ENCODE peak calls at places on chromosomes 6 and 20, in four cellular contexts. One of them, this sample, is unnamed.

GRCh38 chr6:161481786-161482516 is 208.1 kb upstream of the AGPAT4 start:
- DNase-seq in lower lobe of right lung: no peak
- DNase-seq in nephron progenitor cell: no peak
- DNase-seq in WTC11: no peak
- DNase-seq in this sample: no peak

GRCh38 chr6:73134588-73134987 is 90.7 kb downstream of the KHDC1L start:
- DNase-seq in lower lobe of right lung: no peak
- DNase-seq in nephron progenitor cell: peak; percentile 53
- DNase-seq in WTC11: peak; percentile 96
- DNase-seq in this sample: peak; percentile 73

GRCh38 chr6:75791881-75792280 is 42.8 kb downstream of the MYO6 start:
- DNase-seq in lower lobe of right lung: no peak
- DNase-seq in nephron progenitor cell: no peak
- DNase-seq in WTC11: no peak
- DNase-seq in this sample: no peak

GRCh38 chr20:49028684-49029083 is 17.4 kb upstream of the CSE1L start:
- DNase-seq in lower lobe of right lung: no peak
- DNase-seq in nephron progenitor cell: no peak
- DNase-seq in WTC11: no peak
- DNase-seq in this sample: no peak

GRCh38 chr6:108002365-108003221 is 44.6 kb upstream of the SEC63 start:
- DNase-seq in lower lobe of right lung: no peak
- DNase-seq in nephron progenitor cell: no peak
- DNase-seq in WTC11: no peak
- DNase-seq in this sample: peak; percentile 75

GRCh38 chr6:143536461-143536865 is 24.9 kb upstream of the FUCA2 start:
- DNase-seq in lower lobe of right lung: peak; percentile 71
- DNase-seq in nephron progenitor cell: peak; percentile 12
- DNase-seq in WTC11: peak; percentile 53
- DNase-seq in this sample: peak; percentile 34

GRCh38 chr20:59800309-59800708 is 133.1 kb downstream of the SYCP2 start:
- DNase-seq in lower lobe of right lung: no peak
- DNase-seq in nephron progenitor cell: no peak
- DNase-seq in WTC11: no peak
- DNase-seq in this sample: no peak

GRCh38 chr6:140669321-140669720 is 1294.9 kb upstream of the CITED2 start:
- DNase-seq in lower lobe of right lung: no peak
- DNase-seq in nephron progenitor cell: no peak
- DNase-seq in WTC11: no peak
- DNase-seq in this sample: no peak

GRCh38 chr6:156794963-156795362 is 17.8 kb downstream of the ARID1B start:
- DNase-seq in lower lobe of right lung: no peak
- DNase-seq in nephron progenitor cell: no peak
- DNase-seq in WTC11: no peak
- DNase-seq in this sample: no peak

GRCh38 chr6:11043961-11044711 is at the start of gene ELOVL2:
- DNase-seq in lower lobe of right lung: no peak
- DNase-seq in nephron progenitor cell: peak; percentile 82
- DNase-seq in WTC11: peak; percentile 70
- DNase-seq in this sample: peak; percentile 83

GRCh38 chr6:41707565-41708200 is 27.7 kb downstream of the TFEB start:
- DNase-seq in lower lobe of right lung: peak; percentile 67
- DNase-seq in nephron progenitor cell: no peak
- DNase-seq in WTC11: no peak
- DNase-seq in this sample: no peak

GRCh38 chr6:16181429-16182359 is 52.8 kb downstream of the MYLIP start:
- DNase-seq in lower lobe of right lung: peak; percentile 56
- DNase-seq in nephron progenitor cell: no peak
- DNase-seq in WTC11: no peak
- DNase-seq in this sample: no peak

GRCh38 chr20:47097691-47098622 is 203.3 kb downstream of the EYA2 start:
- DNase-seq in lower lobe of right lung: no peak
- DNase-seq in nephron progenitor cell: no peak
- DNase-seq in WTC11: no peak
- DNase-seq in this sample: no peak

GRCh38 chr6:2038096-2038495 is 207.3 kb downstream of the GMDS start:
- DNase-seq in lower lobe of right lung: no peak
- DNase-seq in nephron progenitor cell: no peak
- DNase-seq in WTC11: no peak
- DNase-seq in this sample: no peak

GRCh38 chr6:83917001-83917400 is 57.5 kb downstream of the CYB5R4 start:
- DNase-seq in lower lobe of right lung: no peak
- DNase-seq in nephron progenitor cell: no peak
- DNase-seq in WTC11: no peak
- DNase-seq in this sample: no peak

GRCh38 chr6:83920017-83920416 is 60.5 kb downstream of the CYB5R4 start:
- DNase-seq in lower lobe of right lung: no peak
- DNase-seq in nephron progenitor cell: no peak
- DNase-seq in WTC11: no peak
- DNase-seq in this sample: no peak

DNA sequence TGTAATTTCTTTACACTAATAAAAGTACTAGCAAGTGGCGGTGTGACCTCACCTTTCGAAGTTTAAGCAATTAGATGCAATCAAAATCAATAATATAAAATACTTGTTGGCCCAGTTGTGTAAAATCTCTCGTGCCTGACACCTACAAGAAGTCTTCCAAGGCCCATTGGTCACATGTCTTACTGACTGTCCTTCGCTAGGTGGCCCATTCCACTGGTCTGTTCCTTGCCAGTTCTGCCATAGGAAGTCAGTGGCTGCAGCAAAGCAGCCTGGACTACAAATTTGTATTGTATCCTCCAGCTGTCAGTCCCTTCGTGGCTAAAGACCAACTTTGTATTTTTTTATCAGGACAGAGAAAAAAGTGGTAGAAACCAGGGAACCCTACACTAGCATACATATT is 61.8 kb downstream of the CYB5R4 start:
- DNase-seq in lower lobe of right lung: no peak
- DNase-seq in nephron progenitor cell: no peak
- DNase-seq in WTC11: peak; percentile 15
- DNase-seq in this sample: no peak
- TF ChIP-seq CTCF in lower lobe of right lung: no peak
- TF ChIP-seq CTCF in nephron progenitor cell: no peak
- TF ChIP-seq CTCF in WTC11: no peak
- TF ChIP-seq CTCF in this sample: no peak

GRCh38 chr6:71446084-71446869 is 157.7 kb downstream of the OGFRL1 start:
- DNase-seq in lower lobe of right lung: no peak
- DNase-seq in nephron progenitor cell: no peak
- DNase-seq in WTC11: no peak
- DNase-seq in this sample: no peak

GRCh38 chr6:71444222-71444621 is 155.6 kb downstream of the OGFRL1 start:
- DNase-seq in lower lobe of right lung: no peak
- DNase-seq in nephron progenitor cell: no peak
- DNase-seq in WTC11: no peak
- DNase-seq in this sample: no peak
- TF ChIP-seq CTCF in lower lobe of right lung: peak; percentile 11
- TF ChIP-seq CTCF in nephron progenitor cell: no peak
- TF ChIP-seq CTCF in WTC11: no peak
- TF ChIP-seq CTCF in this sample: no peak

DNA sequence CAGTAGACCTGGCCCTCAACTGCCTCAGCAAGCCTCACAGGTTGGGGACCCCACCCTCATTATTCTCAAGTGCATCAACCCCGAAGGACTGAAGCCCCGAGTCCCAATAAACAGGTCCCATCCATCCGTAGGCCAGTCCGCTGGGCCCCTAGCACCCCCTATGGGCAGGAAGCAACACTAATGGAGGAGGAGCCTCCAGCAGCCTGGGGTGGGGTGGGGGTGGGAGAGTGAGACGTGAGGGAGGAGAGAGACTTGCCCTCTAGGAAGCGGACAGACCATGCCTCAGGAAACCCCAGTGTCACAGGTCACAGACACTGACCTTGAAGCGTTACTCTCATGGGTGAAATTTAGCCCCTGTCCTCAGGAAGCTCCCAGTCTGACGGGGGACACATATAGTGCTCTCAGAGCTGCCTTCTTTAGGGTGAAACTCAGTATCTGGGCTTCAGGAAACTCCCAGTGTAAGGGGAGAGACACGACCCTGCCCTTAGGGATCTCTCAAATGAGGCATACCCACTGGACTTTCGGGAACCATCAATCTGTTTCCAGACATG is 125.9 kb downstream of the MRPL14 start:
- DNase-seq in lower lobe of right lung: peak; percentile 68
- DNase-seq in nephron progenitor cell: no peak
- DNase-seq in WTC11: peak; percentile 73
- DNase-seq in this sample: no peak
- TF ChIP-seq CTCF in lower lobe of right lung: peak; percentile 26
- TF ChIP-seq CTCF in nephron progenitor cell: no peak
- TF ChIP-seq CTCF in WTC11: peak; percentile 18
- TF ChIP-seq CTCF in this sample: peak; percentile 15

GRCh38 chr6:119720160-119720559 is 370.6 kb upstream of the MAN1A1 start:
- DNase-seq in lower lobe of right lung: no peak
- DNase-seq in nephron progenitor cell: no peak
- DNase-seq in WTC11: no peak
- DNase-seq in this sample: no peak
- TF ChIP-seq CTCF in lower lobe of right lung: no peak
- TF ChIP-seq CTCF in nephron progenitor cell: no peak
- TF ChIP-seq CTCF in WTC11: no peak
- TF ChIP-seq CTCF in this sample: peak; percentile 48

GRCh38 chr20:15925376-15925775 is 647.9 kb downstream of the KIF16B start:
- DNase-seq in lower lobe of right lung: no peak
- DNase-seq in nephron progenitor cell: no peak
- DNase-seq in WTC11: no peak
- DNase-seq in this sample: no peak

GRCh38 chr20:15928946-15929345 is 644.3 kb downstream of the KIF16B start:
- DNase-seq in lower lobe of right lung: no peak
- DNase-seq in nephron progenitor cell: no peak
- DNase-seq in WTC11: no peak
- DNase-seq in this sample: no peak

GRCh38 chr20:15927893-15928650 is 645.2 kb downstream of the KIF16B start:
- DNase-seq in lower lobe of right lung: no peak
- DNase-seq in nephron progenitor cell: no peak
- DNase-seq in WTC11: no peak
- DNase-seq in this sample: no peak

GRCh38 chr20:15931897-15932296 is 641.4 kb downstream of the KIF16B start:
- DNase-seq in lower lobe of right lung: no peak
- DNase-seq in nephron progenitor cell: no peak
- DNase-seq in WTC11: no peak
- DNase-seq in this sample: no peak

DNA sequence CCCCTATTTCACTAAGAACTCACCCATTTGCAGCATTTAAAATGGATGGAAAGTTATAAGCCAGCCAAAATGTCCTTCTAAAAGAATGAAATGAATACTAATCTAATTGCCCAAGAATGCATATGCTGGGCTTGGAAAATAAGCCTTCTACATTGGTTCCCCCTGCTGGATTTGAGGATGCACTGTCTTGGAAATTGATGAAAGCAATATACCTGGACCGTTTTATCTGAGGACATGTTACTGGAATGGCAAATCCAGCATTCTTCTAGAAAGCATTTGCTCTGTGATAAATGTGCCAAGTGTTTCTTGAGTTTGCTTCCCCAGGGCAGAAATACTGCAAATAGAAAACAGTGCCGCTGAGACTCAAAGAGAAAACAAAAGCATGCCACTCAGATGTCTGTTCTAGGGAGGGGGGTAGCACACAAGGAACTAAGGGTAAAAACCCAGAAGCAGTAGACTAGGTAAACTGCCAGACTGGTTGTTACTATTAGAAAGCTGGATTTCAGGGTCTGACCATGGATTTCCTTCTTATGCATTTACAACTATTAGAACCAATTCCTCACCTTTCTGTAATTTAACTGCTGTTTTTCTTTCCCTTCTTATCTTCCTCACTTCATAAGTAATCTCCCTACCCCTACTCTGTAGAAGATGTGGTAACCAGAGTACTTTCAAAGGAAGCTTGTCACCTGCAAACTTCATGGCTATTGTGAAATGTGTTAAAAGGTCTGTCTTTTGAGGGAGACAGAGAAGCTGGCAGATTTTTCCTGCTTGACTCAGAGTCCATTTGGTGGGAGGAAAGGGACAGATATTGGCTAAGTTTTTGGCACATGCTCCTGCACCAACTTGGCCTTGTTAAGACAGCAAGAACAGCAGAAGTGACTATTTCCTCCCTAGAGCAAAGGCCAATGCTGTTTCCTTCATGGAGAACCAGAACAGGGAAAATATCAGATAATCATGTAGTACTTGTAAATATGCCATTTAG is 642.6 kb downstream of the KIF16B start:
- DNase-seq in lower lobe of right lung: no peak
- DNase-seq in nephron progenitor cell: peak; percentile 7
- DNase-seq in WTC11: no peak
- DNase-seq in this sample: no peak
- TF ChIP-seq CTCF in lower lobe of right lung: peak; percentile 40
- TF ChIP-seq CTCF in nephron progenitor cell: peak; percentile 56
- TF ChIP-seq CTCF in WTC11: peak; percentile 20
- TF ChIP-seq CTCF in this sample: peak; percentile 74

GRCh38 chr6:5115168-5115567 is 30.0 kb downstream of the PPP1R3G start:
- DNase-seq in lower lobe of right lung: no peak
- DNase-seq in nephron progenitor cell: no peak
- DNase-seq in WTC11: no peak
- DNase-seq in this sample: no peak
- TF ChIP-seq CTCF in lower lobe of right lung: no peak
- TF ChIP-seq CTCF in nephron progenitor cell: no peak
- TF ChIP-seq CTCF in WTC11: no peak
- TF ChIP-seq CTCF in this sample: no peak

DNA sequence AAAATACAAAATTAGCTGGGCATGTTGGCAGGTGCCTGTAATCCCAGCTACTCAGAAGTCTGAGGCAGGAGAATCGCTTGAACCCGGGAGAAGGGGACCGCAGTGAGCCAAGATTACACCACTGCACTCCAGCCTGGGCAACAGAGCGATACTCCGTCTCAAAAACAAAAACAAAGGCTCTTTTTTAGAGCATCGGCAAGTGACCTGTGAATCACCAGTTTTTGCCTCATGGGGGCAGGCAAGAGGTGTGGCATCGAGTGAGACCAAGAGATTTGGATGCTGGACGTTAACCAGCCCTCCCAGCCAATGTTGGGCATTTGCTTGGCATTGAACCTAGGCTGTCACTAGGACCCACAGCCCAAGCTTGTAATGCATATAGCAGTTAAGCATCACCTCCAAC is 14.6 kb upstream of the CDK5RAP1 start:
- DNase-seq in lower lobe of right lung: no peak
- DNase-seq in nephron progenitor cell: peak; percentile 23
- DNase-seq in WTC11: peak; percentile 52
- DNase-seq in this sample: peak; percentile 53
- TF ChIP-seq CTCF in lower lobe of right lung: peak; percentile 35
- TF ChIP-seq CTCF in nephron progenitor cell: peak; percentile 48
- TF ChIP-seq CTCF in WTC11: peak; percentile 42
- TF ChIP-seq CTCF in this sample: peak; percentile 58

This sample was measured in glutamatergic neuron.